ENCODE peak calls at places on chromosomes 1 and 21, in nine cellular contexts. M is HCT116, N is heart left ventricle, Q is lower leg skin, D is IMR-90, A is endothelial cell of umbilical vein, E is body of pancreas, Y is erythroblast, I is ovary. R is an unnamed sample.

GRCh38 chr1:201740086-201740541 is 88.8 kb upstream of the IPO9 start:
- DNase-seq in M (no peak), N (no peak), Q (no peak), D (no peak), A (no peak), E (no peak), Y (no peak), I (no peak), R (peak)

GRCh38 chr1:53735261-53735660 is 3.7 kb downstream of the GLIS1 start:
- DNase-seq in M (no peak), N (no peak), Q (peak), D (no peak), A (no peak), E (no peak), Y (no peak), I (no peak), R (no peak)

GRCh38 chr1:8880068-8880676 is 1.7 kb upstream of the ENO1 start:
- DNase-seq in M (no peak), N (no peak), Q (no peak), D (peak), A (peak), E (peak), Y (peak), I (peak), R (peak)

GRCh38 chr1:12343823-12344487 is 114.1 kb downstream of the VPS13D start:
- DNase-seq in M (no peak), N (no peak), Q (no peak), D (no peak), A (no peak), E (no peak), Y (no peak), I (no peak), R (no peak)

GRCh38 chr1:203290261-203291089 is 14.8 kb upstream of the BTG2 start:
- DNase-seq in M (no peak), N (peak), Q (peak), D (peak), A (peak), E (peak), Y (peak), I (peak), R (peak)

GRCh38 chr1:46198026-46198826 is at the start of gene POMGNT1:
- DNase-seq in M (no peak), N (peak), Q (no peak), D (peak), A (peak), E (peak), Y (peak), I (peak), R (no peak)

GRCh38 chr1:95287078-95287477 is 53.1 kb downstream of the RWDD3 start:
- DNase-seq in M (no peak), N (no peak), Q (no peak), D (no peak), A (no peak), E (no peak), Y (peak), I (no peak), R (no peak)

GRCh38 chr1:170273556-170274501 is 128.1 kb downstream of the NTMT2 start:
- DNase-seq in M (no peak), N (no peak), Q (peak), D (no peak), A (no peak), E (peak), Y (no peak), I (no peak), R (no peak)

GRCh38 chr1:25796807-25797458 is 3.1 kb upstream of the SELENON start:
- DNase-seq in M (peak), N (peak), Q (peak), D (peak), A (peak), E (peak), Y (peak), I (peak), R (peak)

GRCh38 chr1:57127976-57128375 is 162.2 kb upstream of the C8B start:
- DNase-seq in M (no peak), N (no peak), Q (no peak), D (no peak), A (no peak), E (no peak), Y (no peak), I (no peak), R (no peak)

GRCh38 chr1:79161077-79161476 is 154.5 kb upstream of the ADGRL4 start:
- DNase-seq in M (no peak), N (no peak), Q (no peak), D (peak), A (peak), E (no peak), Y (no peak), I (no peak), R (no peak)

GRCh38 chr1:202069670-202070069 is 53.0 kb upstream of the GPR37L1 start:
- DNase-seq in M (no peak), N (no peak), Q (no peak), D (no peak), A (no peak), E (peak), Y (no peak), I (no peak), R (no peak)

GRCh38 chr1:168550971-168551370 is 7.2 kb upstream of the XCL2 start:
- DNase-seq in M (no peak), N (no peak), Q (no peak), D (no peak), A (no peak), E (no peak), Y (no peak), I (no peak), R (no peak)

GRCh38 chr1:207941664-207942063 is 30.7 kb upstream of the CD34 start:
- DNase-seq in M (no peak), N (peak), Q (peak), D (peak), A (peak), E (peak), Y (no peak), I (peak), R (peak)

GRCh38 chr1:177937931-177938330 is 31.9 kb downstream of the SEC16B start:
- DNase-seq in M (no peak), N (no peak), Q (no peak), D (peak), A (no peak), E (no peak), Y (no peak), I (no peak), R (no peak)

GRCh38 chr1:1437904-1438376 is 2.5 kb downstream of the VWA1 start:
- DNase-seq in M (no peak), N (peak), Q (no peak), D (no peak), A (no peak), E (peak), Y (no peak), I (no peak), R (no peak)

GRCh38 chr1:225378880-225379279 is 49.0 kb downstream of the LBR start:
- DNase-seq in M (no peak), N (no peak), Q (no peak), D (peak), A (no peak), E (peak), Y (no peak), I (no peak), R (no peak)

GRCh38 chr1:16605213-16605525 is 8.2 kb downstream of the NBPF1 start:
- DNase-seq in M (no peak), N (no peak), Q (no peak), D (peak), A (no peak), E (no peak), Y (no peak), I (no peak), R (no peak)

GRCh38 chr21:14750041-14750440 is 203.9 kb upstream of the SAMSN1 start:
- DNase-seq in M (no peak), N (no peak), Q (no peak), D (no peak), A (no peak), E (no peak), Y (no peak), I (no peak), R (no peak)

GRCh38 chr1:88595355-88595754 is 88.7 kb upstream of the PKN2 start:
- DNase-seq in M (peak), N (no peak), Q (no peak), D (peak), A (peak), E (no peak), Y (peak), I (no peak), R (no peak)

GRCh38 chr1:9996624-9997582 is at the start of gene RBP7:
- DNase-seq in M (no peak), N (peak), Q (peak), D (no peak), A (no peak), E (peak), Y (no peak), I (peak), R (no peak)

GRCh38 chr1:68117416-68117815 is 67.0 kb upstream of the DIRAS3 start:
- DNase-seq in M (no peak), N (no peak), Q (no peak), D (no peak), A (no peak), E (no peak), Y (no peak), I (no peak), R (no peak)

GRCh38 chr1:199287632-199288031 is 648.8 kb downstream of the PTPRC start:
- DNase-seq in M (no peak), N (no peak), Q (no peak), D (peak), A (no peak), E (no peak), Y (no peak), I (no peak), R (no peak)

GRCh38 chr1:234212764-234213406 is 160.4 kb upstream of the COA6 start:
- DNase-seq in M (no peak), N (no peak), Q (no peak), D (peak), A (peak), E (peak), Y (peak), I (no peak), R (no peak)

GRCh38 chr1:22527122-22527521 is 36.2 kb upstream of the EPHA8 start:
- DNase-seq in M (no peak), N (no peak), Q (peak), D (no peak), A (no peak), E (peak), Y (no peak), I (no peak), R (no peak)

GRCh38 chr1:46295306-46295705 is 8.1 kb downstream of the LRRC41 start:
- DNase-seq in M (no peak), N (no peak), Q (no peak), D (no peak), A (no peak), E (no peak), Y (no peak), I (no peak), R (no peak)

GRCh38 chr1:156504062-156504813 is 3.7 kb upstream of the MEF2D start:
- DNase-seq in M (no peak), N (no peak), Q (no peak), D (peak), A (no peak), E (no peak), Y (peak), I (no peak), R (no peak)

GRCh38 chr1:154974086-154974807 is at the start of gene CKS1B:
- DNase-seq in M (peak), N (peak), Q (peak), D (peak), A (peak), E (peak), Y (peak), I (peak), R (peak)
- TF ChIP-seq POLR2A in M (no peak), N (no peak), Q (no peak), D (peak), A (peak), E (peak), Y (peak), I (peak), R (peak)

GRCh38 chr21:41419921-41420862 is 5.8 kb upstream of the MX1 start:
- DNase-seq in M (peak), N (peak), Q (peak), D (peak), A (peak), E (peak), Y (peak), I (peak), R (peak)
- TF ChIP-seq POLR2A in M (no peak), N (no peak), Q (no peak), D (no peak), A (no peak), E (peak), Y (no peak), I (no peak), R (no peak)

GRCh38 chr1:183942933-183943693 is 94.4 kb downstream of the COLGALT2 start:
- DNase-seq in M (peak), N (no peak), Q (no peak), D (peak), A (no peak), E (peak), Y (peak), I (no peak), R (peak)

GRCh38 chr1:183945432-183946308 is 91.9 kb downstream of the COLGALT2 start:
- DNase-seq in M (no peak), N (no peak), Q (no peak), D (no peak), A (no peak), E (no peak), Y (no peak), I (no peak), R (no peak)

GRCh38 chr1:183952101-183952500 is 85.4 kb downstream of the COLGALT2 start:
- DNase-seq in M (no peak), N (no peak), Q (no peak), D (peak), A (no peak), E (no peak), Y (no peak), I (no peak), R (no peak)

DNA sequence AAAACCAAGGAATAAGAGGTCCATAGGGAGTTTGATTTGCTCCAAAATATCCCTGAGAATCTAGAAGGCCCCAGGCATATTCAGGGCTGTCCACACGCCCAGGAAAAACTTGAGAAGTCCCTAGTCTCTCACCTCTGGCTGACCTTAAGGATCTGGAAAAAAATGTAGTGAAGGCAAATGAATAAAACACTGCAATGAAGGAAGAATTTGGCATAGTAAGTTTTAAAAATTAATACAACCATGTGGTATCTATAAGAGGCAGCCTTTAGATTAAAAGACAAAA is 91.3 kb downstream of the COLGALT2 start:
- DNase-seq in M (no peak), N (no peak), Q (no peak), D (no peak), A (no peak), E (no peak), Y (no peak), I (no peak), R (no peak)
- TF ChIP-seq POLR2A in M (no peak), N (no peak), Q (no peak), D (no peak), A (no peak), E (no peak), Y (no peak), I (no peak), R (no peak)

GRCh38 chr1:6600410-6601048 is 2.1 kb downstream of the KLHL21 start:
- DNase-seq in M (no peak), N (no peak), Q (no peak), D (peak), A (no peak), E (no peak), Y (peak), I (peak), R (no peak)

GRCh38 chr1:6597777-6598131 is 4.9 kb downstream of the KLHL21 start:
- DNase-seq in M (no peak), N (no peak), Q (no peak), D (no peak), A (no peak), E (no peak), Y (no peak), I (no peak), R (no peak)

GRCh38 chr1:6596886-6597776 is 5.5 kb downstream of the KLHL21 start:
- DNase-seq in M (no peak), N (no peak), Q (no peak), D (no peak), A (no peak), E (no peak), Y (no peak), I (no peak), R (no peak)

GRCh38 chr1:6601049-6601864 is 1.4 kb downstream of the KLHL21 start:
- DNase-seq in M (peak), N (peak), Q (peak), D (peak), A (peak), E (peak), Y (peak), I (peak), R (peak)

DNA sequence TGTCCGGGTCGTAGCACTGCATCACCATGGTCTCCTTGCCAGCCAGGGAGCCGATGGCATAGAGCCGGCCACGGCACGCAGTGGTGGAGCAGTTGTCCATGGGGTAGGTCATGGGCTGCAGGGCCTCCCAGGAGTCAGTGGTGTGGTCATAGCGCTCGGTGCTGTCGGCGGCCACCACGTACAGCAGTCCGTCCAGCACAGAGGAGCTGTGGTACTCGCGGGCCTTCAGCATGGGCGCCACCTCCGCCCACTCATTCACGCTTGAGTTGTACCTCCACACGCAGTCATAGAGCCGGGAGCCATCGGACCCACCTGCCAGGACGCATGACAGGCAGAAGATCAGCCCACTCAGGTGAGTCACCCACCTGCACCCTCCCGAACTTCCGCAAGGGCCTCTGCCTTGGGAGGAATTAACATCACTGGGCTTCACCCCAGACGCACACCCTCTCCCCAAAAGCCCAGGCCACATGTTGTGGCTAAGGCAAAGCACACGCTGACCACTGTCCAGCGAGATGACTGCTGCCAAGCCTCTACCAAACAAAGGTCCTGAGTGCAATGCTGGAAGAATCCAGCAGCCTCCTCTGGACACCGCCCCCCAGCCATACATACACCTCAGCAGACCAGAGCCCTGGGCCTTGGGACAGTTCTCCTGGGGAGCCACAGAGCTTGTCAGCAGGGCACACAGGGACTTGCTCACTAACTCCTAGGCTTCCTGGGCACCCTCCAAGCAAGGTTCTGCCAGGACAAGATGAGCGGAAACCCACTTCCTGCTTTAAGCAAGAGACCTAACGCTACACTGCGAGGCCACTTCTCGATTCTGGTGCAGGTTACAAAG is 3.3 kb downstream of the KLHL21 start:
- DNase-seq in M (no peak), N (no peak), Q (peak), D (no peak), A (no peak), E (peak), Y (no peak), I (peak), R (no peak)
- TF ChIP-seq POLR2A in M (no peak), N (no peak), Q (no peak), D (no peak), A (no peak), E (no peak), Y (no peak), I (no peak), R (no peak)

GRCh38 chr1:101028466-101028865 is 2.9 kb upstream of the DPH5 start:
- DNase-seq in M (no peak), N (no peak), Q (no peak), D (no peak), A (peak), E (no peak), Y (no peak), I (no peak), R (no peak)

GRCh38 chr1:101026394-101026788 is 807 bp upstream of the DPH5 start:
- DNase-seq in M (no peak), N (no peak), Q (no peak), D (no peak), A (no peak), E (no peak), Y (no peak), I (no peak), R (no peak)

GRCh38 chr1:101025680-101026393 is at the start of gene DPH5:
- DNase-seq in M (peak), N (peak), Q (peak), D (peak), A (peak), E (peak), Y (peak), I (peak), R (peak)

GRCh38 chr1:101029184-101029583 is 3.6 kb upstream of the DPH5 start:
- DNase-seq in M (no peak), N (no peak), Q (no peak), D (no peak), A (no peak), E (no peak), Y (no peak), I (no peak), R (no peak)

DNA sequence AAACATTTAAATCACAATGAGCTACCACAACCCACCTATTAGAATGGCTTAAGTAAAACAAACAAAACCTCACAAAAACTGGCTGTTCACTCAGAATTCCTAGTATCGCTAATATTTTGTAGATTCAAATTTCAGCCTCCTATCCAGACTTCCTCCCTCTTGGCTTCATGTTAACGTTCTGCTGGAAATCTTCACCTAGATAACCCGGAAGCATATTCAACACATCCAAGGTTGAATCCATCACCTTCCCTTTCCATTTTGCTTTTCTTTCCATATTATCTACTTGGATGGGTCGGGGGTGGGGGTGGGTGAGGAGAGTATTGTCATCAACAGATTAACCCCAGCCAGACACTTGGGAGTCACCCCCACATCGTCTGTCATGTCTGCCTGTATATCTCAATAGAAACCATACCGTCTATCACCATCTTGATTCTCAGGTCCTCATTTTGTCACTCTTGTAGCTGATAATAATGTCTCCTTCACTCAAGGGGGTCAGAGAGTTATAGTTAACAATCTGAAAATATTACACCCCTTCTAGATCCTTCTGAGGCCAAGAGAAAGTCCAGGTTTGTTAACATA is 1.7 kb upstream of the DPH5 start:
- DNase-seq in M (no peak), N (no peak), Q (no peak), D (no peak), A (no peak), E (no peak), Y (no peak), I (no peak), R (no peak)
- TF ChIP-seq POLR2A in M (no peak), N (no peak), Q (no peak), D (no peak), A (no peak), E (no peak), Y (no peak), I (no peak), R (no peak)